ENCODE peak calls at places on chromosomes 11 and 22, in ten cellular contexts. K is RPMI7951; M is LHCN-M2; E is fibroblast of mammary gland; W is EL; Y is cardiac fibroblast; C is heart left ventricle; D is activated naive CD4-positive, alpha-beta T cell; L is ELF-1; P is brain microvascular endothelial cell. F is an unnamed sample.

GRCh38 chr11:104772806-104773241 is 125.4 kb downstream of the CASP12 start:
- DNase-seq in K (peak; percentile 47), M (peak; percentile 92), E (peak; percentile 96), W (peak; percentile 86), Y (peak; percentile 92), C (no peak), D (no peak), L (no peak), P (peak; percentile 94), F (no peak)

GRCh38 chr11:115581871-115582639 is 77.8 kb upstream of the CADM1 start:
- DNase-seq in K (peak; percentile 70), M (no peak), E (no peak), W (no peak), Y (no peak), C (no peak), D (no peak), L (peak; percentile 83), P (no peak), F (no peak)

GRCh38 chr11:19080579-19080993 is 20.1 kb upstream of the MRGPRX2 start:
- DNase-seq in K (peak; percentile 91), M (peak; percentile 91), E (peak; percentile 79), W (peak; percentile 73), Y (peak; percentile 75), C (no peak), D (no peak), L (no peak), P (no peak), F (no peak)

GRCh38 chr22:44037519-44038370 is 13.6 kb downstream of the PARVB start:
- DNase-seq in K (peak; percentile 91), M (peak; percentile 96), E (peak; percentile 94), W (peak; percentile 94), Y (peak; percentile 95), C (peak; percentile 46), D (no peak), L (peak; percentile 35), P (peak; percentile 90), F (no peak)

GRCh38 chr22:24525416-24526037 is 29.4 kb downstream of the GUCD1 start:
- DNase-seq in K (peak; percentile 64), M (peak; percentile 83), E (peak; percentile 82), W (peak; percentile 76), Y (peak; percentile 78), C (peak; percentile 66), D (peak; percentile 61), L (peak; percentile 89), P (peak; percentile 74), F (peak; percentile 41)

GRCh38 chr11:113553235-113553634 is 78.0 kb upstream of the DRD2 start:
- DNase-seq in K (peak; percentile 100), M (peak; percentile 99), E (peak; percentile 90), W (peak; percentile 98), Y (peak; percentile 82), C (no peak), D (no peak), L (peak; percentile 80), P (peak; percentile 89), F (no peak)

GRCh38 chr11:113603277-113604059 is 102.6 kb downstream of the TMPRSS5 start:
- DNase-seq in K (peak; percentile 98), M (peak; percentile 62), E (no peak), W (peak; percentile 41), Y (peak; percentile 42), C (peak; percentile 76), D (no peak), L (no peak), P (no peak), F (no peak)

GRCh38 chr11:117231637-117232021 is 244 bp downstream of the PCSK7 start:
- DNase-seq in K (no peak), M (no peak), E (no peak), W (no peak), Y (no peak), C (no peak), D (no peak), L (peak; percentile 39), P (no peak), F (no peak)

GRCh38 chr22:19886605-19887250 is 32.1 kb upstream of the GNB1L start:
- DNase-seq in K (peak; percentile 46), M (no peak), E (peak; percentile 85), W (peak; percentile 56), Y (peak; percentile 72), C (no peak), D (peak; percentile 30), L (no peak), P (no peak), F (no peak)

GRCh38 chr11:119377961-119378667 is 3.4 kb downstream of the USP2 start:
- DNase-seq in K (no peak), M (no peak), E (no peak), W (no peak), Y (no peak), C (peak; percentile 19), D (no peak), L (peak; percentile 70), P (no peak), F (no peak)

GRCh38 chr11:96741068-96741467 is 351.3 kb downstream of the JRKL start:
- DNase-seq in K (no peak), M (peak; percentile 62), E (peak; percentile 23), W (peak; percentile 17), Y (peak; percentile 46), C (no peak), D (no peak), L (no peak), P (no peak), F (no peak)

GRCh38 chr11:62497132-62497915 is 49.3 kb downstream of the AHNAK start:
- DNase-seq in K (peak; percentile 67), M (peak; percentile 68), E (peak; percentile 72), W (peak; percentile 59), Y (peak; percentile 75), C (no peak), D (no peak), L (no peak), P (peak; percentile 24), F (no peak)

GRCh38 chr11:27350503-27350902 is 12.5 kb downstream of the CCDC34 start:
- DNase-seq in K (no peak), M (no peak), E (peak; percentile 22), W (no peak), Y (peak; percentile 13), C (no peak), D (no peak), L (no peak), P (no peak), F (no peak)

GRCh38 chr11:128894685-128895084 is 3.5 kb downstream of the KCNJ5 start:
- DNase-seq in K (no peak), M (no peak), E (no peak), W (no peak), Y (no peak), C (peak; percentile 72), D (no peak), L (no peak), P (no peak), F (no peak)

GRCh38 chr11:46899501-46900025 is 18.8 kb downstream of the LRP4 start:
- DNase-seq in K (no peak), M (no peak), E (no peak), W (no peak), Y (no peak), C (no peak), D (no peak), L (no peak), P (no peak), F (no peak)

GRCh38 chr11:120306519-120307242 is 18.4 kb upstream of the TLCD5 start:
- DNase-seq in K (peak; percentile 88), M (peak; percentile 82), E (peak; percentile 94), W (peak; percentile 89), Y (peak; percentile 95), C (no peak), D (no peak), L (peak; percentile 77), P (peak; percentile 86), F (no peak)

GRCh38 chr11:73577496-73577917 is 20.4 kb downstream of the FAM168A start:
- DNase-seq in K (peak; percentile 75), M (no peak), E (peak; percentile 74), W (peak; percentile 67), Y (no peak), C (no peak), D (no peak), L (no peak), P (no peak), F (no peak)

GRCh38 chr11:65887723-65888162 is 528 bp downstream of the FIBP start:
- DNase-seq in K (no peak), M (no peak), E (peak; percentile 57), W (no peak), Y (peak; percentile 61), C (no peak), D (no peak), L (no peak), P (no peak), F (no peak)

GRCh38 chr11:57230797-57231538 is 6.1 kb downstream of the APLNR start:
- DNase-seq in K (no peak), M (peak; percentile 9), E (peak; percentile 30), W (no peak), Y (no peak), C (no peak), D (no peak), L (peak; percentile 43), P (no peak), F (no peak)

GRCh38 chr11:113874920-113875413 is 405 bp downstream of the USP28 start:
- DNase-seq in K (no peak), M (peak; percentile 36), E (peak; percentile 27), W (no peak), Y (peak; percentile 50), C (no peak), D (no peak), L (peak; percentile 47), P (peak; percentile 6), F (no peak)

GRCh38 chr22:24405631-24406321 is 21.6 kb upstream of the ADORA2A start:
- DNase-seq in K (no peak), M (no peak), E (no peak), W (no peak), Y (no peak), C (no peak), D (no peak), L (no peak), P (no peak), F (no peak)

GRCh38 chr11:68296344-68297051 is 15.9 kb upstream of the LRP5 start:
- DNase-seq in K (no peak), M (no peak), E (no peak), W (no peak), Y (no peak), C (no peak), D (no peak), L (no peak), P (no peak), F (no peak)

GRCh38 chr11:44556735-44557409 is 8.6 kb upstream of the CD82 start:
- DNase-seq in K (peak; percentile 56), M (peak; percentile 69), E (peak; percentile 62), W (peak; percentile 59), Y (peak; percentile 78), C (peak; percentile 57), D (peak; percentile 55), L (peak; percentile 60), P (peak; percentile 45), F (no peak)

GRCh38 chr11:123428221-123428631 is 1.8 kb upstream of the GRAMD1B start:
- DNase-seq in K (no peak), M (no peak), E (no peak), W (no peak), Y (no peak), C (no peak), D (no peak), L (no peak), P (no peak), F (no peak)

GRCh38 chr11:130428271-130428670 is at the start of gene ADAMTS8:
- DNase-seq in K (no peak), M (no peak), E (no peak), W (no peak), Y (no peak), C (peak; percentile 31), D (no peak), L (no peak), P (no peak), F (no peak)

GRCh38 chr22:44898236-44898635 is 111.6 kb downstream of the PHF21B start:
- DNase-seq in K (no peak), M (no peak), E (no peak), W (no peak), Y (no peak), C (no peak), D (no peak), L (no peak), P (no peak), F (no peak)

GRCh38 chr11:119676461-119677020 is 52.5 kb downstream of the NECTIN1 start:
- DNase-seq in K (peak; percentile 85), M (peak; percentile 71), E (peak; percentile 68), W (peak; percentile 56), Y (peak; percentile 68), C (no peak), D (no peak), L (no peak), P (peak; percentile 40), F (no peak)

GRCh38 chr11:128956401-128957203 is 13.9 kb upstream of the TP53AIP1 start:
- DNase-seq in K (peak; percentile 72), M (peak; percentile 69), E (peak; percentile 78), W (peak; percentile 76), Y (peak; percentile 82), C (no peak), D (no peak), L (peak; percentile 68), P (peak; percentile 75), F (no peak)